ENCODE peak calls at places on chromosomes 13 and 19, in seven cellular contexts. N, X, L, A, K, Q and W are unnamed samples.

GRCh38 chr13:40261361-40261760 is 405.1 kb downstream of the FOXO1 start:
- DNase-seq in N (no peak), X (no peak), L (no peak), A (no peak), K (no peak), Q (no peak), W (no peak)

GRCh38 chr13:45575146-45575829 is 40.3 kb downstream of the ERICH6B start:
- DNase-seq in N (no peak), X (no peak), L (no peak), A (no peak), K (no peak), Q (no peak), W (no peak)

GRCh38 chr13:66577358-66577757 is 652.8 kb downstream of the PCDH9 start:
- DNase-seq in N (no peak), X (no peak), L (no peak), A (no peak), K (no peak), Q (no peak), W (no peak)

GRCh38 chr13:21005193-21005592 is 56.2 kb downstream of the LATS2 start:
- DNase-seq in N (no peak), X (no peak), L (no peak), A (no peak), K (no peak), Q (peak), W (no peak)

GRCh38 chr19:50880241-50880640 is 7.0 kb downstream of the KLK2 start:
- DNase-seq in N (no peak), X (no peak), L (no peak), A (no peak), K (no peak), Q (no peak), W (no peak)

GRCh38 chr19:41711376-41712261 is 3.2 kb downstream of the CEACAM5 start:
- DNase-seq in N (no peak), X (no peak), L (no peak), A (no peak), K (no peak), Q (no peak), W (no peak)

GRCh38 chr19:12766051-12766521 is 9.3 kb downstream of the HOOK2 start:
- DNase-seq in N (peak), X (peak), L (peak), A (peak), K (peak), Q (peak), W (peak)

GRCh38 chr19:11387154-11388034 is 3.3 kb upstream of the EPOR start:
- DNase-seq in N (no peak), X (no peak), L (no peak), A (no peak), K (no peak), Q (no peak), W (no peak)

GRCh38 chr19:41993612-41994483 is at the start of gene ATP1A3:
- DNase-seq in N (peak), X (peak), L (peak), A (peak), K (peak), Q (peak), W (peak)

GRCh38 chr19:14632286-14632685 is 42.4 kb downstream of the ADGRE3 start:
- DNase-seq in N (peak), X (no peak), L (peak), A (peak), K (no peak), Q (no peak), W (no peak)

GRCh38 chr19:6925801-6926751 is 38.7 kb downstream of the ADGRE1 start:
- DNase-seq in N (no peak), X (no peak), L (peak), A (no peak), K (no peak), Q (no peak), W (no peak)

GRCh38 chr19:18520848-18521691 is 800 bp downstream of the ELL start:
- DNase-seq in N (peak), X (peak), L (no peak), A (peak), K (no peak), Q (peak), W (peak)

GRCh38 chr13:83182845-83183244 is 699.4 kb downstream of the SLITRK1 start:
- DNase-seq in N (no peak), X (no peak), L (no peak), A (no peak), K (peak), Q (no peak), W (no peak)

GRCh38 chr13:33352023-33352422 is 66.5 kb upstream of the STARD13 start:
- DNase-seq in N (no peak), X (no peak), L (no peak), A (no peak), K (no peak), Q (no peak), W (peak)

GRCh38 chr19:15142313-15142712 is 35.1 kb downstream of the SYDE1 start:
- DNase-seq in N (no peak), X (no peak), L (no peak), A (no peak), K (no peak), Q (no peak), W (no peak)

GRCh38 chr19:3098515-3099346 is 4.6 kb downstream of the GNA11 start:
- DNase-seq in N (peak), X (no peak), L (no peak), A (no peak), K (peak), Q (peak), W (no peak)

GRCh38 chr13:99275093-99275469 is 16.9 kb upstream of the GPR18 start:
- DNase-seq in N (peak), X (no peak), L (no peak), A (no peak), K (no peak), Q (no peak), W (no peak)

GRCh38 chr19:16073988-16074387 is 2.3 kb upstream of the TPM4 start:
- DNase-seq in N (peak), X (no peak), L (no peak), A (no peak), K (no peak), Q (no peak), W (no peak)

GRCh38 chr13:101449971-101450748 is 2.3 kb upstream of the ITGBL1 start:
- DNase-seq in N (peak), X (no peak), L (no peak), A (no peak), K (no peak), Q (no peak), W (no peak)

GRCh38 chr19:15241259-15241658 is 9.0 kb upstream of the EPHX3 start:
- DNase-seq in N (no peak), X (no peak), L (no peak), A (no peak), K (no peak), Q (no peak), W (no peak)

GRCh38 chr13:59734393-59734792 is 429.3 kb downstream of the DIAPH3 start:
- DNase-seq in N (no peak), X (peak), L (peak), A (no peak), K (no peak), Q (no peak), W (no peak)

GRCh38 chr13:49341941-49342340 is 94.2 kb downstream of the CDADC1 start:
- DNase-seq in N (no peak), X (no peak), L (no peak), A (no peak), K (no peak), Q (no peak), W (no peak)

GRCh38 chr13:95533545-95534135 is 18.9 kb upstream of the CLDN10 start:
- DNase-seq in N (no peak), X (peak), L (no peak), A (peak), K (no peak), Q (no peak), W (no peak)

GRCh38 chr19:30686252-30686762 is 314.1 kb downstream of the ZNF536 start:
- DNase-seq in N (peak), X (no peak), L (no peak), A (no peak), K (no peak), Q (no peak), W (peak)

DNA sequence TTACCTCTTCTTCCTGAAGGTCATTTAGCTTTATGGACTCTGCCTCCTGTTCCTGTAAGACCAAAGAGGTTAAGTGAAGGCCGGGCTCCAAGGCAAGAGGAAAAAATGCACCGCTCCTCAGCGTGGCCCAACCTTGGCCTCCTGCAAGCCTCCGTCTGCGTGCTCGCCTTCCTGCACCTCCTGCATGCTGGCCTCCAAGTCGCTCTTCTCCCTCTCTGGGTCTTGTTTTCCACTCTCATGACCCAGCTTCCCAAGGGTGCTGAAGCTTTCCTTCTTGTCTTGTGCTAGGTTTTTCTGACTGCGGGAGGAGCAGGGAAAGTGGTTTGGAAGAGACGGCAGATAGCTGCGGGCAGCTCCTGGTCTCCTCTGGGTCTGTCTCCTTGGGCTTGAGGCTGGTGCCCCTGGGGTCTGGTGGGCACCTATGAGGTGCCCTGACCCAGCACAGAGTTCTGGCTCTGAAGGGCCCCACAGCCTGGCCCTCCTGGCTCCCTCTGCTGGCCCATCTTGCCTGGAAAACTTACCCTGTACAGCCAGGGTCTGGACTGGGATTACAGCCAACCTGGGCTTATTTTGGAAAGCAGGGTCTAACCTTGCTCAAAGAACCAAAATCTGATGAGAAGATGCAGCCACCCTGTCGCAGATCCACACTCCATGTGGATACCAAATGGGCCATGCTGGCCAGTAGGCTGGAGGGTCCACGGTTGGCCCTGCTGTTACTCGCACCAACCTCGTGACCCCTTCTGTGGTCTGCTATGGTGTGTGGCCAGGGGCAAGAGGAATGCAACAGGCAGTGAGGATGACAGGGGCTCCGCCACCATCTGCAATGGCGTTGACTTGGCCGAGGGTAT is 5.2 kb downstream of the C13orf46 start:
- DNase-seq in N (no peak), X (no peak), L (no peak), A (no peak), K (peak), Q (no peak), W (no peak)
- TF ChIP-seq CTCF in N (no peak), X (no peak), L (no peak), A (no peak), K (no peak), Q (no peak), W (no peak)

GRCh38 chr13:86741762-86742285 is 929.3 kb upstream of the SLITRK5 start:
- DNase-seq in N (no peak), X (no peak), L (no peak), A (no peak), K (no peak), Q (no peak), W (no peak)
- TF ChIP-seq CTCF in N (no peak), X (peak), L (no peak), A (peak), K (no peak), Q (no peak), W (no peak)

DNA sequence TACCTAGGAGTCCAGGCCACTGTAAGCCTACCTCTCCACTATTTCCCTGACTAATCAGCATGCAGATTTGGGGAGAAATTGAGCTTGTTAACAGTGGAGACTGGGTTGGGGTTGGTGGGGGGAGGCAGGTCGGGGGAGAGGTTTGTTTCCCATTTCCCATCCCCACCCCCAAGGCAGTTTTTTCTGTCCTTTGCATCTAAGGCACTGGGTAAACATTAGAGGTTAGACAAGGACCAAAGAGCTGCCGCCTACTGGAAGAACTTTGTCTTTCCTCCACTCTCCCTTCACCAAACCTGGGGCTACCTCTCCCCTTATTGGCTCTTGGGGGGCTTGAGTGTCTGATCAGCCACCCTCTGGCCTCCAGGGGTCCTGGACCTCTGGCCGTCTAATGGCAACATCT is 953 bp downstream of the KCNN4 start:
- DNase-seq in N (no peak), X (no peak), L (peak), A (no peak), K (no peak), Q (no peak), W (peak)
- TF ChIP-seq CTCF in N (no peak), X (no peak), L (peak), A (no peak), K (no peak), Q (no peak), W (no peak)

DNA sequence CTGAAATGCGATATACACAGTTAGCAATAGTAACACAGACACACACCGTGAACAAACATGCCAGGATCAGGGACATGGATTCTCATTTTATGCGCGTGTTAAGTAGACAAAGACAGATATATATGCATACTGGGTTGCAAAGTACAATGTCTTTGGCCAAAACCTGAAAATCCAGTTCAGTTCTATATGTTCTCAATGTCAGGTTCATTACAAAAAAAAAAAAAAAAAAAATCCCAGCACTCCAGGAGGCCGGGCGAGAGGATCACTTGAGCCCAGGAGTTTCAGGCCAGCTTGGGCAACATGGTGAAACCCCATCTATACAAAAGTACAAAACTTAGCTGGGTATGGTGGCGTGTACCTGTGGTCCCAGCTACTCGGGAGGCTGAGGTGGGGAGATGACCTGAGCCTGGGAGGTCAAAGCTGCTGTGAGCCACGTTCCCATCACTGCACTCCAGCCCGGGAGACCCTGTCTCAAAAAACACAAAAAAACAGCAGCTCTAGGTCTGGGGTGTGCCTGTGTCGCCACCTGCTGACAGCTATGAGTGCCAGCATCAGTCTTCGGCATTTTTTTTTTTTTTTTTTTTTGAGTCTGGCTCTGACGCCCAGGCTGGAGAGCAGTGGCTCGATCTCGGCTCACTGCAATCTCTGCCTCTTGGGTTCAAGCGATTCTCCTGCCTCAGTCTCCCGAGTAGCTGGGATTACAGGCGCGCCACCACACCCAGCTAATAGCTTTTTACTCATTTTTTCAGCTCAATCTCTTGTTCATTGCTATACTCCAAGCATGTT is 10.3 kb downstream of the AP2S1 start:
- DNase-seq in N (peak), X (peak), L (peak), A (peak), K (no peak), Q (peak), W (peak)
- TF ChIP-seq CTCF in N (peak), X (peak), L (peak), A (peak), K (peak), Q (peak), W (peak)

GRCh38 chr19:5567360-5567970 is at the start of gene TINCR:
- DNase-seq in N (peak), X (peak), L (no peak), A (peak), K (no peak), Q (no peak), W (peak)
- TF ChIP-seq CTCF in N (no peak), X (peak), L (no peak), A (peak), K (no peak), Q (no peak), W (peak)